ENCODE peak calls at places on chromosomes 1 and 21, in seven cellular contexts. One of them, this sample, is unnamed.
A peak's percentile ranks its signal among the peaks of the same experiment; 100 is the strongest.

GRCh38 chr1:66770694-66771093 is 18.4 kb downstream of the DYNLT5 start:
- DNase-seq in HFF-Myc: no peak
- DNase-seq in astrocyte of the spinal cord: no peak
- DNase-seq in epithelial cell of esophagus: peak; percentile 23
- DNase-seq in hepatocyte: no peak
- DNase-seq in NB4: no peak
- DNase-seq in ovary: no peak
- DNase-seq in this sample: no peak

GRCh38 chr21:42352433-42353095 is 1.8 kb upstream of the TFF2 start:
- DNase-seq in NB4: no peak
- DNase-seq in HFF-Myc: no peak
- DNase-seq in hepatocyte: no peak
- DNase-seq in astrocyte of the spinal cord: no peak
- DNase-seq in ovary: no peak
- DNase-seq in epithelial cell of esophagus: no peak
- DNase-seq in this sample: no peak

GRCh38 chr1:240244968-240245628 is 153.4 kb downstream of the FMN2 start:
- DNase-seq in HFF-Myc: no peak
- DNase-seq in NB4: no peak
- DNase-seq in epithelial cell of esophagus: peak; percentile 35
- DNase-seq in hepatocyte: no peak
- DNase-seq in ovary: no peak
- DNase-seq in astrocyte of the spinal cord: peak; percentile 46
- DNase-seq in this sample: peak; percentile 91

GRCh38 chr1:246569248-246570238 is 3.3 kb downstream of the CNST start:
- DNase-seq in hepatocyte: no peak
- DNase-seq in NB4: peak; percentile 12
- DNase-seq in ovary: no peak
- DNase-seq in astrocyte of the spinal cord: no peak
- DNase-seq in HFF-Myc: no peak
- DNase-seq in epithelial cell of esophagus: peak; percentile 81
- DNase-seq in this sample: peak; percentile 58

GRCh38 chr1:76068542-76068941 is 6.0 kb upstream of the ST6GALNAC3 start:
- DNase-seq in astrocyte of the spinal cord: peak; percentile 23
- DNase-seq in HFF-Myc: no peak
- DNase-seq in epithelial cell of esophagus: peak; percentile 15
- DNase-seq in ovary: no peak
- DNase-seq in hepatocyte: no peak
- DNase-seq in NB4: no peak
- DNase-seq in this sample: peak; percentile 34

GRCh38 chr1:229041946-229042345 is 229.0 kb upstream of the RAB4A start:
- DNase-seq in astrocyte of the spinal cord: no peak
- DNase-seq in ovary: no peak
- DNase-seq in hepatocyte: no peak
- DNase-seq in epithelial cell of esophagus: no peak
- DNase-seq in HFF-Myc: no peak
- DNase-seq in NB4: no peak
- DNase-seq in this sample: no peak

GRCh38 chr1:206686486-206687249 is 2.0 kb downstream of the MAPKAPK2 start:
- DNase-seq in epithelial cell of esophagus: no peak
- DNase-seq in HFF-Myc: no peak
- DNase-seq in hepatocyte: no peak
- DNase-seq in astrocyte of the spinal cord: no peak
- DNase-seq in ovary: no peak
- DNase-seq in NB4: peak; percentile 56
- DNase-seq in this sample: no peak

GRCh38 chr1:5577255-5578040 is 414.8 kb downstream of the NPHP4 start:
- DNase-seq in NB4: no peak
- DNase-seq in epithelial cell of esophagus: no peak
- DNase-seq in ovary: no peak
- DNase-seq in hepatocyte: no peak
- DNase-seq in astrocyte of the spinal cord: no peak
- DNase-seq in HFF-Myc: no peak
- DNase-seq in this sample: no peak

GRCh38 chr1:182845379-182845778 is 6.2 kb downstream of the DHX9 start:
- DNase-seq in ovary: no peak
- DNase-seq in HFF-Myc: no peak
- DNase-seq in NB4: no peak
- DNase-seq in hepatocyte: no peak
- DNase-seq in astrocyte of the spinal cord: no peak
- DNase-seq in epithelial cell of esophagus: no peak
- DNase-seq in this sample: no peak

GRCh38 chr1:183783896-183784637 is 20.9 kb upstream of the RGL1 start:
- DNase-seq in HFF-Myc: peak; percentile 40
- DNase-seq in NB4: no peak
- DNase-seq in epithelial cell of esophagus: no peak
- DNase-seq in ovary: peak; percentile 78
- DNase-seq in hepatocyte: peak; percentile 50
- DNase-seq in astrocyte of the spinal cord: peak; percentile 94
- DNase-seq in this sample: peak; percentile 91

GRCh38 chr1:42658880-42659337 is 686 bp downstream of the PPIH start:
- DNase-seq in HFF-Myc: no peak
- DNase-seq in ovary: no peak
- DNase-seq in astrocyte of the spinal cord: peak; percentile 1
- DNase-seq in epithelial cell of esophagus: peak; percentile 35
- DNase-seq in NB4: no peak
- DNase-seq in hepatocyte: peak; percentile 22
- DNase-seq in this sample: peak; percentile 44

GRCh38 chr1:24641646-24642151 is 1.4 kb upstream of the SRRM1 start:
- DNase-seq in NB4: peak; percentile 52
- DNase-seq in epithelial cell of esophagus: peak; percentile 16
- DNase-seq in ovary: peak; percentile 58
- DNase-seq in HFF-Myc: no peak
- DNase-seq in astrocyte of the spinal cord: peak; percentile 7
- DNase-seq in hepatocyte: peak; percentile 48
- DNase-seq in this sample: peak; percentile 41

GRCh38 chr1:23977854-23978191 is 2.3 kb downstream of the SRSF10 start:
- DNase-seq in hepatocyte: no peak
- DNase-seq in NB4: no peak
- DNase-seq in HFF-Myc: no peak
- DNase-seq in astrocyte of the spinal cord: no peak
- DNase-seq in epithelial cell of esophagus: no peak
- DNase-seq in ovary: no peak
- DNase-seq in this sample: peak; percentile 33

GRCh38 chr1:95475686-95476457 is 241.9 kb downstream of the RWDD3 start:
- DNase-seq in astrocyte of the spinal cord: no peak
- DNase-seq in ovary: no peak
- DNase-seq in epithelial cell of esophagus: no peak
- DNase-seq in HFF-Myc: no peak
- DNase-seq in NB4: no peak
- DNase-seq in hepatocyte: no peak
- DNase-seq in this sample: no peak

GRCh38 chr1:190084552-190084951 is 393.1 kb downstream of the BRINP3 start:
- DNase-seq in hepatocyte: no peak
- DNase-seq in astrocyte of the spinal cord: no peak
- DNase-seq in HFF-Myc: no peak
- DNase-seq in ovary: no peak
- DNase-seq in epithelial cell of esophagus: no peak
- DNase-seq in NB4: peak; percentile 33
- DNase-seq in this sample: no peak

GRCh38 chr1:154973344-154974085 is 966 bp upstream of the CKS1B start:
- DNase-seq in astrocyte of the spinal cord: peak; percentile 98
- DNase-seq in epithelial cell of esophagus: peak; percentile 98
- DNase-seq in HFF-Myc: peak; percentile 96
- DNase-seq in NB4: peak; percentile 95
- DNase-seq in ovary: peak; percentile 96
- DNase-seq in hepatocyte: peak; percentile 99
- DNase-seq in this sample: peak; percentile 97

GRCh38 chr1:157542676-157543075 is 9.6 kb downstream of the FCRL5 start:
- DNase-seq in ovary: no peak
- DNase-seq in HFF-Myc: no peak
- DNase-seq in NB4: no peak
- DNase-seq in astrocyte of the spinal cord: no peak
- DNase-seq in hepatocyte: no peak
- DNase-seq in epithelial cell of esophagus: no peak
- DNase-seq in this sample: no peak

GRCh38 chr21:31781737-31782136 is 49.8 kb upstream of the SCAF4 start:
- DNase-seq in NB4: no peak
- DNase-seq in HFF-Myc: peak; percentile 37
- DNase-seq in epithelial cell of esophagus: peak; percentile 41
- DNase-seq in ovary: peak; percentile 39
- DNase-seq in hepatocyte: peak; percentile 62
- DNase-seq in astrocyte of the spinal cord: peak; percentile 54
- DNase-seq in this sample: peak; percentile 83

GRCh38 chr21:27536319-27536718 is 569.4 kb upstream of the ADAMTS5 start:
- DNase-seq in astrocyte of the spinal cord: peak; percentile 20
- DNase-seq in hepatocyte: no peak
- DNase-seq in HFF-Myc: no peak
- DNase-seq in NB4: no peak
- DNase-seq in epithelial cell of esophagus: peak; percentile 37
- DNase-seq in ovary: no peak
- DNase-seq in this sample: peak; percentile 78

GRCh38 chr1:62746809-62747138 is 37.2 kb upstream of the ATG4C start:
- DNase-seq in NB4: no peak
- DNase-seq in epithelial cell of esophagus: no peak
- DNase-seq in hepatocyte: no peak
- DNase-seq in HFF-Myc: no peak
- DNase-seq in ovary: no peak
- DNase-seq in astrocyte of the spinal cord: no peak
- DNase-seq in this sample: no peak

GRCh38 chr1:205276334-205277065 is 45.0 kb downstream of the NUAK2 start:
- DNase-seq in HFF-Myc: no peak
- DNase-seq in epithelial cell of esophagus: peak; percentile 80
- DNase-seq in hepatocyte: no peak
- DNase-seq in NB4: no peak
- DNase-seq in astrocyte of the spinal cord: no peak
- DNase-seq in ovary: no peak
- DNase-seq in this sample: no peak

GRCh38 chr1:246165826-246166709 is 341.0 kb downstream of the SMYD3 start:
- DNase-seq in hepatocyte: peak; percentile 57
- DNase-seq in epithelial cell of esophagus: peak; percentile 95
- DNase-seq in astrocyte of the spinal cord: no peak
- DNase-seq in ovary: no peak
- DNase-seq in HFF-Myc: no peak
- DNase-seq in NB4: no peak
- DNase-seq in this sample: no peak

GRCh38 chr1:61472876-61473275 is 252.1 kb downstream of the TM2D1 start:
- DNase-seq in hepatocyte: no peak
- DNase-seq in astrocyte of the spinal cord: peak; percentile 15
- DNase-seq in HFF-Myc: no peak
- DNase-seq in epithelial cell of esophagus: peak; percentile 78
- DNase-seq in ovary: no peak
- DNase-seq in NB4: no peak
- DNase-seq in this sample: peak; percentile 68

GRCh38 chr1:197620660-197621273 is 154.5 kb downstream of the DENND1B start:
- DNase-seq in ovary: no peak
- DNase-seq in epithelial cell of esophagus: no peak
- DNase-seq in astrocyte of the spinal cord: no peak
- DNase-seq in hepatocyte: peak; percentile 22
- DNase-seq in NB4: no peak
- DNase-seq in HFF-Myc: no peak
- DNase-seq in this sample: no peak

GRCh38 chr1:197615693-197616011 is 159.6 kb downstream of the DENND1B start:
- DNase-seq in ovary: no peak
- DNase-seq in NB4: no peak
- DNase-seq in hepatocyte: no peak
- DNase-seq in epithelial cell of esophagus: no peak
- DNase-seq in HFF-Myc: no peak
- DNase-seq in astrocyte of the spinal cord: no peak
- DNase-seq in this sample: no peak

GRCh38 chr1:197618065-197618464 is 157.2 kb downstream of the DENND1B start:
- DNase-seq in HFF-Myc: no peak
- DNase-seq in NB4: no peak
- DNase-seq in epithelial cell of esophagus: peak; percentile 4
- DNase-seq in hepatocyte: no peak
- DNase-seq in ovary: no peak
- DNase-seq in astrocyte of the spinal cord: peak; percentile 4
- DNase-seq in this sample: peak; percentile 50

GRCh38 chr1:197619008-197619640 is 156.2 kb downstream of the DENND1B start:
- DNase-seq in NB4: peak; percentile 31
- DNase-seq in hepatocyte: no peak
- DNase-seq in astrocyte of the spinal cord: peak; percentile 45
- DNase-seq in epithelial cell of esophagus: peak; percentile 15
- DNase-seq in HFF-Myc: no peak
- DNase-seq in ovary: no peak
- DNase-seq in this sample: peak; percentile 42

GRCh38 chr1:197614916-197615692 is 160.2 kb downstream of the DENND1B start:
- DNase-seq in ovary: no peak
- DNase-seq in NB4: peak; percentile 57
- DNase-seq in HFF-Myc: peak; percentile 27
- DNase-seq in astrocyte of the spinal cord: peak; percentile 48
- DNase-seq in epithelial cell of esophagus: peak; percentile 63
- DNase-seq in hepatocyte: peak; percentile 67
- DNase-seq in this sample: peak; percentile 52
- TF ChIP-seq CTCF in ovary: no peak
- TF ChIP-seq CTCF in NB4: peak; percentile 57
- TF ChIP-seq CTCF in HFF-Myc: peak; percentile 67
- TF ChIP-seq CTCF in astrocyte of the spinal cord: peak; percentile 76
- TF ChIP-seq CTCF in epithelial cell of esophagus: peak; percentile 79
- TF ChIP-seq CTCF in hepatocyte: peak; percentile 58
- TF ChIP-seq CTCF in this sample: peak; percentile 76

GRCh38 chr1:53324728-53325297 is 3.1 kb downstream of the LRP8 start:
- DNase-seq in epithelial cell of esophagus: no peak
- DNase-seq in NB4: peak; percentile 24
- DNase-seq in hepatocyte: no peak
- DNase-seq in ovary: no peak
- DNase-seq in astrocyte of the spinal cord: peak; percentile 37
- DNase-seq in HFF-Myc: no peak
- DNase-seq in this sample: peak; percentile 24
- H3K4me3 ChIP-seq in epithelial cell of esophagus: no peak overlapping the region
- H3K4me3 ChIP-seq in NB4: peak overlapping the region; percentile 78
- H3K4me3 ChIP-seq in hepatocyte: no peak overlapping the region
- H3K4me3 ChIP-seq in ovary: no peak overlapping the region
- H3K4me3 ChIP-seq in astrocyte of the spinal cord: no peak overlapping the region
- H3K4me3 ChIP-seq in HFF-Myc: no peak overlapping the region
- H3K4me3 ChIP-seq in this sample: no peak overlapping the region

GRCh38 chr1:109482796-109483638 is 688 bp upstream of the ATXN7L2 start:
- DNase-seq in hepatocyte: peak; percentile 55
- DNase-seq in NB4: no peak
- DNase-seq in epithelial cell of esophagus: no peak
- DNase-seq in HFF-Myc: no peak
- DNase-seq in ovary: peak; percentile 53
- DNase-seq in astrocyte of the spinal cord: no peak
- DNase-seq in this sample: peak; percentile 4
- TF ChIP-seq CTCF in hepatocyte: peak; percentile 5
- TF ChIP-seq CTCF in NB4: no peak
- TF ChIP-seq CTCF in epithelial cell of esophagus: no peak
- TF ChIP-seq CTCF in HFF-Myc: no peak
- TF ChIP-seq CTCF in ovary: no peak
- TF ChIP-seq CTCF in astrocyte of the spinal cord: no peak
- TF ChIP-seq CTCF in this sample: no peak

GRCh38 chr1:221962385-221962784 is 220.5 kb upstream of the DUSP10 start:
- DNase-seq in epithelial cell of esophagus: no peak
- DNase-seq in HFF-Myc: no peak
- DNase-seq in NB4: no peak
- DNase-seq in ovary: no peak
- DNase-seq in hepatocyte: no peak
- DNase-seq in astrocyte of the spinal cord: no peak
- DNase-seq in this sample: no peak
- H3K4me3 ChIP-seq in epithelial cell of esophagus: no peak overlapping the region
- H3K4me3 ChIP-seq in HFF-Myc: no peak overlapping the region
- H3K4me3 ChIP-seq in NB4: no peak overlapping the region
- H3K4me3 ChIP-seq in ovary: no peak overlapping the region
- H3K4me3 ChIP-seq in hepatocyte: no peak overlapping the region
- H3K4me3 ChIP-seq in astrocyte of the spinal cord: no peak overlapping the region
- H3K4me3 ChIP-seq in this sample: no peak overlapping the region